ENCODE peak calls at places on chromosomes 4 and X, in ten cellular contexts. K is thoracic aorta, P is transverse colon, S is uterus, I is A549, A is suprapubic skin, B is ovary, U is aorta, G is stomach, X is right lobe of liver. N is an unnamed sample. For H3K9me3 and H3K4me1, the result is how much of the 10 kb centered on the place peaks cover.

GRCh38 chr4:102037566-102037965 is 247.0 kb downstream of the BANK1 start:
- DNase-seq in K (no peak), P (no peak), G (no peak), A (no peak), X (no peak), U (no peak), I (no peak), B (no peak), S (no peak), N (no peak)

GRCh38 chr4:183876268-183876934 is 28.7 kb upstream of the STOX2 start:
- DNase-seq in G (peak), I (peak), X (peak), A (peak), B (peak), U (peak), P (peak), S (peak), K (peak), N (peak)

GRCh38 chr4:142348489-142349076 is 497.5 kb downstream of the INPP4B start:
- DNase-seq in G (no peak), X (no peak), B (no peak), K (no peak), P (no peak), S (no peak), U (no peak), A (no peak), I (no peak), N (no peak)

GRCh38 chrX:67724359-67725110 is 180.7 kb downstream of the AR start:
- DNase-seq in K (no peak), X (no peak), P (no peak), B (no peak), I (no peak), S (no peak), G (no peak), U (no peak), A (no peak), N (no peak)

GRCh38 chr4:139450586-139450985 is 3.3 kb upstream of the RAB33B start:
- DNase-seq in I (no peak), S (no peak), U (no peak), K (no peak), G (no peak), A (no peak), B (no peak), P (no peak), X (no peak), N (no peak)

GRCh38 chrX:1592128-1592862 is 891 bp downstream of the AKAP17A start:
- DNase-seq in B (peak), X (no peak), I (no peak), P (peak), G (peak), K (no peak), S (no peak), U (peak), A (peak), N (peak)

GRCh38 chrX:50081282-50081955 is 119.4 kb downstream of the AKAP4 start:
- DNase-seq in B (peak), X (peak), S (no peak), I (peak), A (no peak), K (no peak), U (no peak), P (peak), G (peak), N (peak)

GRCh38 chr4:143337600-143338287 is 1.1 kb downstream of the GAB1 start:
- DNase-seq in K (no peak), A (no peak), U (peak), S (peak), G (peak), X (peak), P (peak), B (peak), I (peak), N (peak)

GRCh38 chrX:86148024-86148511 is at the start of gene DACH2:
- DNase-seq in U (peak), G (peak), B (peak), P (peak), A (peak), K (peak), X (peak), S (peak), I (peak), N (peak)

GRCh38 chr4:1300466-1301455 is 11.1 kb downstream of the MAEA start:
- DNase-seq in P (peak), B (no peak), G (peak), K (no peak), I (no peak), S (peak), A (no peak), X (peak), U (peak), N (peak)

GRCh38 chr4:61997813-61998212 is 797.7 kb downstream of the ADGRL3 start:
- DNase-seq in G (no peak), U (no peak), P (no peak), B (no peak), A (no peak), X (no peak), I (no peak), K (no peak), S (no peak), N (no peak)

GRCh38 chr4:184824081-184824775 is 1.5 kb downstream of the ACSL1 start:
- DNase-seq in S (no peak), A (no peak), B (no peak), K (no peak), U (no peak), P (no peak), I (no peak), X (no peak), G (no peak), N (no peak)

GRCh38 chrX:39716401-39716800 is 381.4 kb downstream of the BCOR start:
- DNase-seq in G (no peak), S (no peak), A (no peak), X (no peak), P (no peak), U (no peak), K (no peak), B (no peak), I (no peak), N (no peak)

GRCh38 chr4:175947117-175947722 is 118.4 kb upstream of the WDR17 start:
- DNase-seq in S (no peak), P (no peak), A (no peak), G (no peak), U (no peak), B (no peak), I (peak), K (no peak), X (no peak), N (no peak)

GRCh38 chrX:40380649-40381488 is 199.9 kb upstream of the ATP6AP2 start:
- DNase-seq in P (no peak), A (no peak), B (no peak), K (no peak), X (no peak), G (no peak), I (no peak), S (no peak), U (no peak), N (no peak)

GRCh38 chr4:95764961-95765360 is 74.9 kb upstream of the PDHA2 start:
- DNase-seq in K (no peak), P (no peak), B (no peak), U (no peak), X (no peak), S (no peak), G (no peak), I (no peak), A (no peak), N (no peak)

GRCh38 chrX:133413218-133413925 is 1.9 kb downstream of the GPC4 start:
- DNase-seq in A (no peak), S (peak), B (peak), I (no peak), K (no peak), G (no peak), X (no peak), P (peak), U (peak), N (no peak)

GRCh38 chr4:41154814-41155177 is 59.5 kb downstream of the APBB2 start:
- DNase-seq in S (no peak), B (no peak), G (no peak), U (no peak), K (no peak), I (peak), X (no peak), P (no peak), A (no peak), N (no peak)

GRCh38 chr4:118797558-118798142 is 38.3 kb downstream of the SEC24D start:
- DNase-seq in S (no peak), K (no peak), B (no peak), U (no peak), A (no peak), P (no peak), I (no peak), G (no peak), X (no peak), N (no peak)

GRCh38 chrX:119222932-119223331 is 13.2 kb upstream of the PGRMC1 start:
- DNase-seq in G (no peak), I (no peak), K (no peak), X (no peak), U (no peak), P (no peak), B (no peak), S (no peak), A (no peak), N (no peak)

GRCh38 chr4:54063224-54063623 is 1.2 kb downstream of the CHIC2 start:
- DNase-seq in B (no peak), K (no peak), U (no peak), A (no peak), G (no peak), I (no peak), S (no peak), P (no peak), X (no peak), N (no peak)

GRCh38 chr4:8210631-8211030 is 11.5 kb downstream of the SH3TC1 start:
- DNase-seq in A (no peak), P (no peak), S (no peak), X (no peak), U (no peak), G (no peak), B (no peak), K (no peak), I (no peak), N (no peak)

GRCh38 chr4:80542747-80543146 is 207.2 kb downstream of the CFAP299 start:
- DNase-seq in X (no peak), G (no peak), P (no peak), U (no peak), I (no peak), B (no peak), S (no peak), A (no peak), K (no peak), N (peak)

GRCh38 chrX:17559728-17560379 is 177.4 kb upstream of the SCML1 start:
- DNase-seq in X (no peak), K (no peak), P (no peak), I (peak), A (no peak), U (no peak), B (no peak), G (peak), S (peak), N (no peak)

GRCh38 chrX:71178908-71179307 is 34.3 kb downstream of the NLGN3 start:
- DNase-seq in B (peak), X (no peak), A (no peak), P (peak), U (no peak), G (peak), S (peak), K (no peak), I (peak), N (no peak)

GRCh38 chr4:6549445-6549844 is 25.5 kb upstream of the MAN2B2 start:
- DNase-seq in K (no peak), P (no peak), S (no peak), U (no peak), G (no peak), I (no peak), B (no peak), A (no peak), X (no peak), N (no peak)

GRCh38 chr4:13329963-13330362 is 154.2 kb downstream of the RAB28 start:
- DNase-seq in S (no peak), A (no peak), U (no peak), G (no peak), I (no peak), B (no peak), X (no peak), K (no peak), P (no peak), N (no peak)

GRCh38 chr4:39323836-39324235 is 42.3 kb downstream of the RFC1 start:
- DNase-seq in B (no peak), I (no peak), P (no peak), U (no peak), S (no peak), A (no peak), K (no peak), G (no peak), X (no peak), N (no peak)

GRCh38 chrX:1378306-1378758 is 13.6 kb downstream of the SLC25A6 start:
- DNase-seq in U (no peak), I (no peak), G (no peak), X (peak), A (no peak), P (no peak), K (no peak), S (no peak), B (peak), N (no peak)

GRCh38 chr4:143633833-143634232 is 66.6 kb downstream of the FREM3 start:
- DNase-seq in X (no peak), B (no peak), S (no peak), G (no peak), I (no peak), U (no peak), K (no peak), P (no peak), A (no peak), N (no peak)

GRCh38 chr4:99008051-99008450 is 12.5 kb downstream of the METAP1 start:
- DNase-seq in G (no peak), K (no peak), X (no peak), U (no peak), S (no peak), P (no peak), I (no peak), A (no peak), B (no peak), N (no peak)

GRCh38 chr4:99013884-99014523 is 18.5 kb downstream of the METAP1 start:
- DNase-seq in K (no peak), U (no peak), S (no peak), P (no peak), I (no peak), X (no peak), A (no peak), B (no peak), G (no peak), N (no peak)

GRCh38 chr4:99013402-99013843 is 17.9 kb downstream of the METAP1 start:
- DNase-seq in G (no peak), P (no peak), S (no peak), K (no peak), A (no peak), B (no peak), X (no peak), U (no peak), I (no peak), N (no peak)

DNA sequence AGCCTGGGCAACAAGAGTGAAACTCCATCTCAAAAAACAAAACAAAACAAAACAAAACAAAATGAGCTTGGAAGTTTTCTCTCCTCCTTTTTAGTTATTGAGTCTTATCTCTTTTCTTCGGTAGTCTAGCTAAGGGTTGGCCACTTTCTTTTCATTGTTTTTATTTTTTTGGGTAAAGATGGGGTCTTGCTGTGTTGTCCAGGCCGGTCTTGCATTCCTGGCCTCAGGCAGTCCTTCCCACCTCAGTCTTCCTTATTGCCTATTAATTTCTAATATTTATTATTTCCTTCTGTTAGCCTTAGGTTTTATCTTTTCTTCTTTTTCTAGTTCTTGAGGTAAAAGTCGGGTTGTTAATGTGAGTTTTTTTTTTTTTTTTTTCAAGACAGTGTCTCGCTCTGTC is 16.4 kb downstream of the METAP1 start:
- DNase-seq in U (no peak), B (no peak), G (no peak), K (no peak), P (no peak), S (no peak), I (no peak), X (no peak), A (no peak), N (no peak)
- H3K9me3 ChIP-seq in U (under half), B (under half), G (under half), K (under half), P (under half), S (under half), I (under half), X (under half), A (under half), N (under half)

DNA sequence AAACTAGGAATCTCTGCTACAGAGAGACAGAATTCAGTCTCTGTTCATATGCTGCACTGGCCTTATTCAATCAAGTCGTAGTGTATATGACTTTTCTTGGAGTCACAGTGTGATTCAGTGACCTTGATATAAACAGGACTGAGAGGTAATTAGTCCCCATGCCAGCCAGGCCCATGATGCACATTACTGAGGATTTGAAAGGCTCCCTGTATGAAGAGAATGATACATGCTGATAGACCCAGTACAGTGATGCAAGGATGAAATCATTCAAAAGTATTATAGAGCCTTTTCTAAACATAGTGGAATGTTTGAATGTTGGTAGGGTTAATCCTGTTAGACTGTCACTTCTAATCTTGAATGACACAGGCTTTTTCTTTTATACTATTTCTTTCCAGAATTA is 34.1 kb downstream of the ANXA3 start:
- DNase-seq in K (no peak), S (no peak), I (no peak), B (no peak), G (no peak), A (no peak), U (no peak), P (no peak), X (no peak), N (no peak)
- H3K27ac ChIP-seq in K (no peak), S (no peak), I (no peak), B (no peak), G (peak), A (no peak), U (no peak), P (no peak), X (no peak), N (no peak)

GRCh38 chr4:23881674-23882337 is 8.0 kb downstream of the PPARGC1A start:
- DNase-seq in A (no peak), P (no peak), X (no peak), K (no peak), G (no peak), I (no peak), U (no peak), B (no peak), S (no peak), N (no peak)
- H3K4me1 ChIP-seq in A (under half), P (under half), X (under half), K (under half), G (under half), I (under half), U (under half), B (under half), S (under half), N (under half)

GRCh38 chrX:13077168-13077567 is 32.7 kb upstream of the FAM9C start:
- DNase-seq in P (no peak), S (no peak), A (no peak), I (no peak), X (no peak), K (no peak), U (peak), B (no peak), G (no peak), N (peak)
- H3K9me3 ChIP-seq in P (under half), S (under half), A (under half), I (under half), X (under half), K (under half), U (under half), B (under half), G (under half), N (under half)

DNA sequence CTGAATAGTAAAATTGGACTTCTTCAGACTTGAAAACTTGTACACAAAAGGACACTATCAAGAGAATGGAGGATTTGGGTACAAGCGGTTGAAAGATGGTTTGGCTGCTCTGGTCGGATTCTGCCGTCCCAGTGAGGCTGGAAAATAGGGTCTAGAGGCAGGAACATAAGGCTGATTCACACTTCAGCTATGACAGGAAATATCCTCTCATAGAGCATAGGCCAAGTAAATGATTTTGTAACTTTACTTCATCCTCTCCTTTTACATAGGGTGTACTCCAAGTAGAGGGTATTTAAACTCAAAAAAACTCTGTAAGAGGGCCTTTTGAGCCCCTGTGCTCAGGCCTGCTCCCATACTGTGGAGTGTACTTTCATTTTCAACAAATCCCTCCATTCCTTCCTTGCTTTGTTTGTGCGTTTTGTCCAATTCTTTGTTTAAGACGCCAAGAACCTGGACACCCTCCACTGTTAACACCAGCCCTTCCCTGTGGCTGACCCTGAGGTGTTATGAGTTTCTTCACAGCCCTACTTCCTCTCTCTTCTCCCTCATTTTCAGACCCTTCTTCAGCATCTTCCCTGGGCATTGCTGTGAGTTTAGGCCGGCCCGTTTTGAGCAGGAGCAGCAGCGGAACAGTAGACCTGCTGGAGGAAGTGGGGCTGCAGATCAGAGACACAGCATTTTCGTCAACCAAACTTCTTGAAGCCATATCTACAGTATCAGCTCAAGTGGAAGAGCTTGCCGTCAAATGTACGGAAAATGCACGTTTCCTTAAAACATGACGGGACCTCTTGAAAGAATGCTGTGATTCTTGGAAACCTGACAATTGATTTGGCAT is 7.2 kb downstream of the PGAM4 start:
- DNase-seq in I (no peak), K (no peak), S (no peak), X (no peak), P (no peak), U (no peak), A (no peak), G (no peak), B (no peak), N (no peak)
- H3K27ac ChIP-seq in I (no peak), K (no peak), S (no peak), X (no peak), P (no peak), U (no peak), A (no peak), G (no peak), B (no peak), N (no peak)

N was measured in left lung.